ENCODE peak calls at places on chromosomes 2 and 18, in nine cellular contexts. One of them, this sample, is unnamed.

GRCh38 chr2:235405612-235406361 is 88.1 kb upstream of the AGAP1 start:
- DNase-seq in cardiac fibroblast: no peak
- DNase-seq in right cardiac atrium: no peak
- DNase-seq in ascending aorta: no peak
- DNase-seq in glomerular endothelial cell: no peak
- DNase-seq in sciatic nerve: no peak
- DNase-seq in astrocyte of the hippocampus: no peak
- DNase-seq in testis: no peak
- DNase-seq in T-helper 17 cell: no peak
- DNase-seq in this sample: no peak

GRCh38 chr2:47008381-47009280 is 93.0 kb upstream of the MCFD2 start:
- DNase-seq in cardiac fibroblast: peak; percentile 82
- DNase-seq in right cardiac atrium: peak; percentile 84
- DNase-seq in ascending aorta: no peak
- DNase-seq in glomerular endothelial cell: no peak
- DNase-seq in sciatic nerve: no peak
- DNase-seq in astrocyte of the hippocampus: peak; percentile 84
- DNase-seq in testis: peak; percentile 75
- DNase-seq in T-helper 17 cell: no peak
- DNase-seq in this sample: no peak

GRCh38 chr2:58664523-58665155 is 423.5 kb upstream of the FANCL start:
- DNase-seq in cardiac fibroblast: no peak
- DNase-seq in right cardiac atrium: no peak
- DNase-seq in ascending aorta: no peak
- DNase-seq in glomerular endothelial cell: no peak
- DNase-seq in sciatic nerve: no peak
- DNase-seq in astrocyte of the hippocampus: peak; percentile 36
- DNase-seq in testis: no peak
- DNase-seq in T-helper 17 cell: no peak
- DNase-seq in this sample: no peak

GRCh38 chr2:159146930-159147666 is 139.4 kb downstream of the WDSUB1 start:
- DNase-seq in cardiac fibroblast: no peak
- DNase-seq in right cardiac atrium: peak; percentile 66
- DNase-seq in ascending aorta: no peak
- DNase-seq in glomerular endothelial cell: no peak
- DNase-seq in sciatic nerve: no peak
- DNase-seq in astrocyte of the hippocampus: no peak
- DNase-seq in testis: no peak
- DNase-seq in T-helper 17 cell: no peak
- DNase-seq in this sample: no peak

GRCh38 chr18:57052173-57052572 is 94.7 kb upstream of the BOD1L2 start:
- DNase-seq in cardiac fibroblast: no peak
- DNase-seq in right cardiac atrium: no peak
- DNase-seq in ascending aorta: no peak
- DNase-seq in glomerular endothelial cell: no peak
- DNase-seq in sciatic nerve: no peak
- DNase-seq in astrocyte of the hippocampus: no peak
- DNase-seq in testis: no peak
- DNase-seq in T-helper 17 cell: no peak
- DNase-seq in this sample: no peak

GRCh38 chr2:20164061-20164733 is 60.7 kb downstream of the SDC1 start:
- DNase-seq in cardiac fibroblast: no peak
- DNase-seq in right cardiac atrium: no peak
- DNase-seq in ascending aorta: no peak
- DNase-seq in glomerular endothelial cell: no peak
- DNase-seq in sciatic nerve: peak; percentile 31
- DNase-seq in astrocyte of the hippocampus: no peak
- DNase-seq in testis: no peak
- DNase-seq in T-helper 17 cell: no peak
- DNase-seq in this sample: no peak

GRCh38 chr2:186675380-186675779 is 18.5 kb upstream of the FAM171B start:
- DNase-seq in cardiac fibroblast: peak; percentile 53
- DNase-seq in right cardiac atrium: no peak
- DNase-seq in ascending aorta: no peak
- DNase-seq in glomerular endothelial cell: no peak
- DNase-seq in sciatic nerve: no peak
- DNase-seq in astrocyte of the hippocampus: peak; percentile 23
- DNase-seq in testis: no peak
- DNase-seq in T-helper 17 cell: no peak
- DNase-seq in this sample: no peak

GRCh38 chr18:35949903-35950627 is 22.4 kb upstream of the RMP24 start:
- DNase-seq in cardiac fibroblast: peak; percentile 73
- DNase-seq in right cardiac atrium: peak; percentile 82
- DNase-seq in ascending aorta: no peak
- DNase-seq in glomerular endothelial cell: peak; percentile 42
- DNase-seq in sciatic nerve: peak; percentile 73
- DNase-seq in astrocyte of the hippocampus: peak; percentile 82
- DNase-seq in testis: peak; percentile 82
- DNase-seq in T-helper 17 cell: peak; percentile 35
- DNase-seq in this sample: no peak

This sample was measured in effector memory CD4-positive, alpha-beta T cell.